ENCODE peak calls at places on chromosomes 12 and 14, in ten cellular contexts. One of them, this sample, is unnamed.

GRCh38 chr14:68820536-68820935 is 27.7 kb upstream of the ZFP36L1 start:
- DNase-seq in HFFc6: no peak
- DNase-seq in fibroblast of the aortic adventitia: no peak
- DNase-seq in A549: no peak
- DNase-seq in nephron progenitor cell: no peak
- DNase-seq in kidney: no peak
- DNase-seq in AG09319: no peak
- DNase-seq in CD8-positive, alpha-beta T cell: no peak
- DNase-seq in RWPE1: no peak
- DNase-seq in tibial artery: no peak
- DNase-seq in this sample: no peak

GRCh38 chr14:59331217-59331616 is 134.0 kb downstream of the GPR135 start:
- DNase-seq in nephron progenitor cell: no peak
- DNase-seq in AG09319: no peak
- DNase-seq in CD8-positive, alpha-beta T cell: no peak
- DNase-seq in HFFc6: no peak
- DNase-seq in tibial artery: no peak
- DNase-seq in RWPE1: no peak
- DNase-seq in kidney: no peak
- DNase-seq in fibroblast of the aortic adventitia: no peak
- DNase-seq in A549: no peak
- DNase-seq in this sample: no peak

GRCh38 chr14:76595266-76595665 is 166.0 kb upstream of the VASH1 start:
- DNase-seq in HFFc6: no peak
- DNase-seq in nephron progenitor cell: no peak
- DNase-seq in kidney: no peak
- DNase-seq in RWPE1: no peak
- DNase-seq in AG09319: no peak
- DNase-seq in CD8-positive, alpha-beta T cell: no peak
- DNase-seq in fibroblast of the aortic adventitia: no peak
- DNase-seq in tibial artery: no peak
- DNase-seq in A549: no peak
- DNase-seq in this sample: no peak

GRCh38 chr12:57725851-57726150 is 12.7 kb downstream of the AGAP2 start:
- DNase-seq in nephron progenitor cell: no peak
- DNase-seq in HFFc6: no peak
- DNase-seq in fibroblast of the aortic adventitia: no peak
- DNase-seq in tibial artery: no peak
- DNase-seq in A549: peak
- DNase-seq in AG09319: no peak
- DNase-seq in CD8-positive, alpha-beta T cell: no peak
- DNase-seq in kidney: no peak
- DNase-seq in RWPE1: no peak
- DNase-seq in this sample: no peak

GRCh38 chr14:30990766-30991165 is 34.7 kb upstream of the AP4S1 start:
- DNase-seq in HFFc6: no peak
- DNase-seq in CD8-positive, alpha-beta T cell: no peak
- DNase-seq in tibial artery: no peak
- DNase-seq in RWPE1: no peak
- DNase-seq in fibroblast of the aortic adventitia: no peak
- DNase-seq in AG09319: no peak
- DNase-seq in nephron progenitor cell: no peak
- DNase-seq in kidney: no peak
- DNase-seq in A549: no peak
- DNase-seq in this sample: no peak

GRCh38 chr14:78448483-78449094 is 278.4 kb downstream of the NRXN3 start:
- DNase-seq in A549: peak
- DNase-seq in fibroblast of the aortic adventitia: peak
- DNase-seq in AG09319: no peak
- DNase-seq in tibial artery: peak
- DNase-seq in nephron progenitor cell: peak
- DNase-seq in HFFc6: peak
- DNase-seq in kidney: no peak
- DNase-seq in CD8-positive, alpha-beta T cell: peak
- DNase-seq in RWPE1: peak
- DNase-seq in this sample: peak

GRCh38 chr12:111448831-111449790 is 43.4 kb downstream of the SH2B3 start:
- DNase-seq in tibial artery: no peak
- DNase-seq in CD8-positive, alpha-beta T cell: no peak
- DNase-seq in fibroblast of the aortic adventitia: no peak
- DNase-seq in AG09319: no peak
- DNase-seq in nephron progenitor cell: no peak
- DNase-seq in RWPE1: no peak
- DNase-seq in HFFc6: no peak
- DNase-seq in A549: no peak
- DNase-seq in kidney: no peak
- DNase-seq in this sample: no peak

GRCh38 chr12:124673881-124674617 is 106.6 kb upstream of the NCOR2 start:
- DNase-seq in tibial artery: no peak
- DNase-seq in A549: no peak
- DNase-seq in RWPE1: no peak
- DNase-seq in nephron progenitor cell: no peak
- DNase-seq in HFFc6: no peak
- DNase-seq in AG09319: no peak
- DNase-seq in kidney: peak
- DNase-seq in fibroblast of the aortic adventitia: no peak
- DNase-seq in CD8-positive, alpha-beta T cell: no peak
- DNase-seq in this sample: peak

GRCh38 chr12:92538970-92539749 is 163.6 kb upstream of the PLEKHG7 start:
- DNase-seq in RWPE1: peak
- DNase-seq in tibial artery: no peak
- DNase-seq in AG09319: no peak
- DNase-seq in CD8-positive, alpha-beta T cell: no peak
- DNase-seq in kidney: no peak
- DNase-seq in nephron progenitor cell: no peak
- DNase-seq in HFFc6: peak
- DNase-seq in A549: no peak
- DNase-seq in fibroblast of the aortic adventitia: peak
- DNase-seq in this sample: no peak

GRCh38 chr12:124904306-124905098 is 9.9 kb downstream of the UBC start:
- DNase-seq in HFFc6: peak
- DNase-seq in fibroblast of the aortic adventitia: peak
- DNase-seq in tibial artery: peak
- DNase-seq in RWPE1: peak
- DNase-seq in AG09319: peak
- DNase-seq in CD8-positive, alpha-beta T cell: no peak
- DNase-seq in A549: peak
- DNase-seq in nephron progenitor cell: peak
- DNase-seq in kidney: peak
- DNase-seq in this sample: peak

GRCh38 chr14:61860294-61860918 is 98.2 kb downstream of the SNAPC1 start:
- DNase-seq in kidney: no peak
- DNase-seq in HFFc6: peak
- DNase-seq in fibroblast of the aortic adventitia: peak
- DNase-seq in AG09319: no peak
- DNase-seq in A549: peak
- DNase-seq in tibial artery: peak
- DNase-seq in RWPE1: peak
- DNase-seq in CD8-positive, alpha-beta T cell: peak
- DNase-seq in nephron progenitor cell: peak
- DNase-seq in this sample: peak

GRCh38 chr12:132367401-132367851 is 38.0 kb upstream of the GALNT9 start:
- DNase-seq in CD8-positive, alpha-beta T cell: no peak
- DNase-seq in tibial artery: peak
- DNase-seq in A549: no peak
- DNase-seq in AG09319: no peak
- DNase-seq in kidney: peak
- DNase-seq in fibroblast of the aortic adventitia: peak
- DNase-seq in RWPE1: no peak
- DNase-seq in nephron progenitor cell: no peak
- DNase-seq in HFFc6: no peak
- DNase-seq in this sample: peak

GRCh38 chr12:29176951-29177350 is 27.9 kb downstream of the FAR2 start:
- DNase-seq in nephron progenitor cell: no peak
- DNase-seq in kidney: no peak
- DNase-seq in tibial artery: no peak
- DNase-seq in CD8-positive, alpha-beta T cell: no peak
- DNase-seq in HFFc6: no peak
- DNase-seq in RWPE1: no peak
- DNase-seq in fibroblast of the aortic adventitia: peak
- DNase-seq in A549: no peak
- DNase-seq in AG09319: peak
- DNase-seq in this sample: no peak

GRCh38 chr14:105325303-105325702 is 10.8 kb downstream of the PACS2 start:
- DNase-seq in tibial artery: no peak
- DNase-seq in A549: no peak
- DNase-seq in AG09319: no peak
- DNase-seq in CD8-positive, alpha-beta T cell: no peak
- DNase-seq in kidney: no peak
- DNase-seq in fibroblast of the aortic adventitia: no peak
- DNase-seq in RWPE1: no peak
- DNase-seq in HFFc6: no peak
- DNase-seq in nephron progenitor cell: no peak
- DNase-seq in this sample: peak

DNA sequence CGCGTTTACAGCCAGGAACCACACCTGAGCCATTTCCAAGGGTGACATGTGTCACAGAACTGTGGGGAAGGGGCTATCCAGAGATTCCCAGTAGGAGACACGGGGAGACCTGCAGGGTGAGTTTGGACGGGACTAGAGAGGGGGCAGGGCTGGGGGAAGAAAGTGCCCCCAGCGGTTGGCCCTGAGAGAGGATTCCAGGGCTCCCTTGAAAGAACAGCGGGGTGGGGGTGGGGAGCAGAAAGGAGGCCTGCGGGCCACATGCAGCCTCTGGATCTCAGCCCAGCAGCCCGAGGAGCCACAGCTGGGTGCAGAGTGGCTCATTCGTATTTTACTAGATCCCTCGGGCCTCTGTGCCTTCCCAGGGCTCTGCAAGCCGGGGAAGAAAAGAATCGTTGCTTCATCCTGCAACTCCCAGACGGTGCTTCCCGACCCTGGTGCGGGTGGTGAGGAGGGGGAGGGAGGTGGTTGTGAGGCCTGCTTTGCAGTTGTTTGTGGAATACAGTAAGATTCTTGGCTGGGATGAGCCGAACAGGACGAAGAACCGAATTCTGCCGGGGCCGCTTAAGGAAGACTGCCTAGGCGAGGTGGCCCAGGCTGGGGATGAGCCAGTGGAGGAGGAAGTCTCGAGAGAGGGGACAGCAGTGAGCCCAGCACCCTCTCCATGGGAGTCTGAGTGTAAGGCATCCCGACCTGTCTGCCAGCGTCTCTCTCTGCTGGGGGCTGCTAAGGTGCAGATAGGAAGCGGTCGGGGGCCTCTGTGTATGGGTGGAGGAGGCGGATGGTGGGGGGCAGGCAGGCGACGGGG is 36.1 kb upstream of the ANKRD9 start:
- DNase-seq in AG09319: no peak
- DNase-seq in tibial artery: no peak
- DNase-seq in HFFc6: no peak
- DNase-seq in nephron progenitor cell: no peak
- DNase-seq in CD8-positive, alpha-beta T cell: no peak
- DNase-seq in fibroblast of the aortic adventitia: no peak
- DNase-seq in kidney: no peak
- DNase-seq in A549: no peak
- DNase-seq in RWPE1: no peak
- DNase-seq in this sample: peak
- TF ChIP-seq CTCF in AG09319: peak
- TF ChIP-seq CTCF in tibial artery: no peak
- TF ChIP-seq CTCF in HFFc6: no peak
- TF ChIP-seq CTCF in nephron progenitor cell: no peak
- TF ChIP-seq CTCF in CD8-positive, alpha-beta T cell: no peak
- TF ChIP-seq CTCF in fibroblast of the aortic adventitia: no peak
- TF ChIP-seq CTCF in kidney: no peak
- TF ChIP-seq CTCF in A549: no peak
- TF ChIP-seq CTCF in RWPE1: no peak
- TF ChIP-seq CTCF in this sample: no peak

DNA sequence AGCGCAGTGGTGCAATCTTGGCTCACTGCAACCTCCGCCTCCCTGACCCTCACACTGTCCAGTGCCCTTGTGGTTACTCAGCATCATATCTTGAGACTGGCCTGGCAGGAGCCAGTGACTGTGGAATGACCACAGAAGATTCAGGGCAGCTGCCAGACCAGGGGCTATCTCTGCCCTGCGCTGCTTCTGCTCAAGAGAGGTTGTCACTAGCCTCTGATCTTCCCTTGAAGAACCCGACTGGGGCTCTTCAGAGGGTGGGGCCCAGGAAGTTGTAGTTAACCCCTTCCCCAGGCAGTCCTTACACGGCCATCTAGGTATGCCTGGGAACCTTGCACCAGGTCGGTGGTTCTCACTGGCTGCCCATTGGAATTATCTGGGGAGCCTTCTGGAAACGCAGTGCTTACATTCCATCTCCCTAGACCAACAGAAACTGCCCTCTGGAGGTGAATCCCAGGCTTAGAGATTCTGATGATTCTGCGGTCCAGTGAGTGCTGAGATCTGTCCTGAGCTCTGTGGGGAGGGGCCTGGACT is 41.4 kb downstream of the PLEKHG3 start:
- DNase-seq in A549: no peak
- DNase-seq in kidney: no peak
- DNase-seq in nephron progenitor cell: no peak
- DNase-seq in RWPE1: no peak
- DNase-seq in fibroblast of the aortic adventitia: peak
- DNase-seq in HFFc6: peak
- DNase-seq in AG09319: no peak
- DNase-seq in CD8-positive, alpha-beta T cell: no peak
- DNase-seq in tibial artery: peak
- DNase-seq in this sample: no peak
- TF ChIP-seq CTCF in A549: peak
- TF ChIP-seq CTCF in kidney: peak
- TF ChIP-seq CTCF in nephron progenitor cell: no peak
- TF ChIP-seq CTCF in RWPE1: no peak
- TF ChIP-seq CTCF in fibroblast of the aortic adventitia: peak
- TF ChIP-seq CTCF in HFFc6: no peak
- TF ChIP-seq CTCF in AG09319: peak
- TF ChIP-seq CTCF in CD8-positive, alpha-beta T cell: no peak
- TF ChIP-seq CTCF in tibial artery: no peak
- TF ChIP-seq CTCF in this sample: no peak

DNA sequence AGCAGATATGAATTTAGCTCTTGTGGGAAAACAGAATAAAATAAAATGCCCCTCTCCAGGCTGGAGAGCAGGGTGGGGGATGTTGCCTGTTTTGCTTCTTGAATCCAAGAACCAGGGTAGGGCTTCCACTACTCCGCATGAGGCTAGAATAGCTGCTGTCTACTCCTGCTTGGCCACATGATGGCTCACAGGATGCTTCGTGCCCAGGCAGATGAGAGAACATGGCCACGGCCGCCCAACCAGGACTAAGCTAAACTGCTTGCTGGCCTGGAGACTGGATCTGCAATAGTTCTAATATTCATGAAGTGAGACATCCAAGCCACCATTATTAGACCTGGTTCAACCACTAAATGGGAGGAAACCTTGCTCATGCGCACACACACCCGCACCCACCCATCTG is 122.2 kb upstream of the METAP2 start:
- DNase-seq in RWPE1: no peak
- DNase-seq in fibroblast of the aortic adventitia: peak
- DNase-seq in HFFc6: no peak
- DNase-seq in A549: no peak
- DNase-seq in CD8-positive, alpha-beta T cell: no peak
- DNase-seq in AG09319: no peak
- DNase-seq in nephron progenitor cell: no peak
- DNase-seq in tibial artery: peak
- DNase-seq in kidney: no peak
- DNase-seq in this sample: no peak
- TF ChIP-seq CTCF in RWPE1: no peak
- TF ChIP-seq CTCF in fibroblast of the aortic adventitia: no peak
- TF ChIP-seq CTCF in HFFc6: no peak
- TF ChIP-seq CTCF in A549: no peak
- TF ChIP-seq CTCF in CD8-positive, alpha-beta T cell: no peak
- TF ChIP-seq CTCF in AG09319: no peak
- TF ChIP-seq CTCF in nephron progenitor cell: no peak
- TF ChIP-seq CTCF in tibial artery: peak
- TF ChIP-seq CTCF in kidney: no peak
- TF ChIP-seq CTCF in this sample: no peak

GRCh38 chr12:121773011-121773777 is 20.3 kb downstream of the RHOF start:
- DNase-seq in fibroblast of the aortic adventitia: peak
- DNase-seq in tibial artery: no peak
- DNase-seq in nephron progenitor cell: peak
- DNase-seq in HFFc6: peak
- DNase-seq in CD8-positive, alpha-beta T cell: peak
- DNase-seq in RWPE1: peak
- DNase-seq in kidney: peak
- DNase-seq in A549: peak
- DNase-seq in AG09319: no peak
- DNase-seq in this sample: peak
- TF ChIP-seq CTCF in fibroblast of the aortic adventitia: peak
- TF ChIP-seq CTCF in tibial artery: peak
- TF ChIP-seq CTCF in nephron progenitor cell: peak
- TF ChIP-seq CTCF in HFFc6: peak
- TF ChIP-seq CTCF in CD8-positive, alpha-beta T cell: peak
- TF ChIP-seq CTCF in RWPE1: peak
- TF ChIP-seq CTCF in kidney: peak
- TF ChIP-seq CTCF in A549: peak
- TF ChIP-seq CTCF in AG09319: peak
- TF ChIP-seq CTCF in this sample: peak